ENCODE peak calls at places on chromosome 16, in nine cellular contexts. F, X, J, U, D, S, A, K and R are unnamed samples.

GRCh38 chr16:67594956-67595355 is 32.6 kb downstream of the CTCF start:
- DNase-seq in F (no peak), X (no peak), J (no peak), U (no peak), D (peak; percentile 71), S (no peak), A (no peak), K (no peak), R (no peak)

GRCh38 chr16:15483857-15484256 is 49.5 kb downstream of the BMERB1 start:
- DNase-seq in F (no peak), X (no peak), J (no peak), U (no peak), D (no peak), S (no peak), A (no peak), K (no peak), R (no peak)

GRCh38 chr16:28977703-28978641 is 3.4 kb downstream of the SPNS1 start:
- DNase-seq in F (no peak), X (no peak), J (no peak), U (peak; percentile 78), D (no peak), S (no peak), A (peak; percentile 29), K (no peak), R (no peak)

GRCh38 chr16:64321066-64321465 is 800.8 kb downstream of the CDH11 start:
- DNase-seq in F (no peak), X (no peak), J (no peak), U (no peak), D (no peak), S (no peak), A (no peak), K (no peak), R (no peak)

GRCh38 chr16:11989238-11990160 is 13.0 kb downstream of the SNX29 start:
- DNase-seq in F (no peak), X (peak; percentile 74), J (no peak), U (no peak), D (no peak), S (no peak), A (no peak), K (peak; percentile 27), R (no peak)

GRCh38 chr16:89064606-89065444 is 28.8 kb upstream of the ACSF3 start:
- DNase-seq in F (no peak), X (no peak), J (no peak), U (no peak), D (no peak), S (no peak), A (no peak), K (no peak), R (no peak)

GRCh38 chr16:6081320-6081976 is 983.9 kb upstream of the EEF2KMT start:
- DNase-seq in F (no peak), X (peak; percentile 20), J (no peak), U (peak; percentile 88), D (peak; percentile 1), S (peak; percentile 35), A (no peak), K (no peak), R (peak; percentile 76)

GRCh38 chr16:68116256-68116853 is 31.2 kb downstream of the NFATC3 start:
- DNase-seq in F (no peak), X (no peak), J (no peak), U (no peak), D (peak; percentile 65), S (peak; percentile 16), A (peak; percentile 15), K (no peak), R (no peak)

GRCh38 chr16:626787-627457 is 3.9 kb upstream of the WFIKKN1 start:
- DNase-seq in F (peak; percentile 60), X (no peak), J (no peak), U (no peak), D (peak; percentile 96), S (peak; percentile 88), A (no peak), K (no peak), R (no peak)

GRCh38 chr16:14202697-14203096 is 131.6 kb downstream of the MRTFB start:
- DNase-seq in F (no peak), X (no peak), J (no peak), U (no peak), D (peak; percentile 22), S (no peak), A (no peak), K (no peak), R (no peak)

GRCh38 chr16:70685938-70686375 is at the start of gene MTSS2:
- DNase-seq in F (peak; percentile 84), X (peak; percentile 87), J (no peak), U (peak; percentile 93), D (peak; percentile 83), S (peak; percentile 86), A (no peak), K (peak; percentile 59), R (peak; percentile 94)